ENCODE peak calls at places on chromosomes 16 and 17, in six cellular contexts. W is adipocyte, E is mesenteric fat pad, F is brain microvascular endothelial cell, L is GF-D8, S is nucleus accumbens. C is an unnamed sample.

GRCh38 chr17:48728232-48729231 is at the start of gene HOXB13:
- DNase-seq in W (peak), S (no peak), L (no peak), F (no peak), E (no peak), C (no peak)

GRCh38 chr17:74176546-74177001 is 26.9 kb upstream of the RPL38 start:
- DNase-seq in S (peak), F (peak), E (no peak), L (no peak), W (peak), C (no peak)

GRCh38 chr16:1159973-1160772 is 7.3 kb downstream of the CACNA1H start:
- DNase-seq in F (no peak), S (no peak), L (no peak), W (no peak), E (no peak), C (no peak)

GRCh38 chr17:954431-955164 is 25.0 kb downstream of the NXN start:
- DNase-seq in W (peak), S (no peak), E (no peak), F (peak), L (no peak), C (no peak)

GRCh38 chr17:76529643-76530488 is 7.6 kb downstream of the CYGB start:
- DNase-seq in S (no peak), L (no peak), W (peak), F (peak), E (peak), C (no peak)

GRCh38 chr17:14228903-14229302 is 7.8 kb downstream of the CDRT15 start:
- DNase-seq in L (no peak), F (no peak), E (no peak), W (peak), S (no peak), C (no peak)

GRCh38 chr16:70688266-70688742 is 2.5 kb upstream of the MTSS2 start:
- DNase-seq in S (peak), E (no peak), L (no peak), F (no peak), W (peak), C (no peak)

GRCh38 chr16:12420661-12421209 is 383.0 kb downstream of the CPPED1 start:
- DNase-seq in S (no peak), F (no peak), W (no peak), E (no peak), L (no peak), C (no peak)

GRCh38 chr17:49486012-49486641 is 9.0 kb upstream of the NGFR start:
- DNase-seq in L (no peak), W (no peak), F (no peak), S (no peak), E (no peak), C (no peak)

GRCh38 chr17:9676742-9677387 is 31.5 kb downstream of the USP43 start:
- DNase-seq in F (peak), W (no peak), E (no peak), L (no peak), S (no peak), C (no peak)

GRCh38 chr17:74663566-74663965 is 40.0 kb upstream of the CD300E start:
- DNase-seq in W (no peak), S (no peak), F (no peak), E (no peak), L (no peak), C (no peak)

GRCh38 chr17:83183951-83184506 is 104.6 kb downstream of the METRNL start:
- DNase-seq in E (peak), L (no peak), W (no peak), S (no peak), F (no peak), C (no peak)

GRCh38 chr16:56888806-56889205 is 23.8 kb downstream of the SLC12A3 start:
- DNase-seq in S (no peak), E (no peak), F (no peak), W (no peak), L (no peak), C (no peak)